ENCODE peak calls at places on chromosomes 7 and 10, in seven cellular contexts. J is NCI-H2107, Y is AG10803, E is stomach, Z is foreskin fibroblast, N is fibroblast of gingiva, Q is SK-N-SH. T is an unnamed sample.

GRCh38 chr7:3591944-3592343 is 290.9 kb downstream of the SDK1 start:
- DNase-seq in J (no peak), Y (no peak), E (no peak), Z (no peak), N (no peak), Q (no peak), T (no peak)

GRCh38 chr7:130987092-130987491 is 253.1 kb upstream of the KLF14 start:
- DNase-seq in J (no peak), Y (no peak), E (no peak), Z (no peak), N (no peak), Q (no peak), T (no peak)

GRCh38 chr7:51587600-51587999 is 271.0 kb upstream of the COBL start:
- DNase-seq in J (no peak), Y (no peak), E (no peak), Z (no peak), N (no peak), Q (no peak), T (no peak)

GRCh38 chr7:2029211-2029905 is 203.4 kb downstream of the MAD1L1 start:
- DNase-seq in J (no peak), Y (no peak), E (no peak), Z (no peak), N (no peak), Q (no peak), T (no peak)

GRCh38 chr10:119543814-119544642 is 1.5 kb upstream of the RGS10 start:
- DNase-seq in J (no peak), Y (peak), E (no peak), Z (peak), N (peak), Q (no peak), T (no peak)

GRCh38 chr7:51367614-51367968 is 51.0 kb upstream of the COBL start:
- DNase-seq in J (no peak), Y (no peak), E (no peak), Z (no peak), N (no peak), Q (no peak), T (no peak)

GRCh38 chr7:109044691-109045090 is 475.0 kb downstream of the DNAJB9 start:
- DNase-seq in J (no peak), Y (no peak), E (no peak), Z (no peak), N (no peak), Q (no peak), T (no peak)

GRCh38 chr10:35641430-35642015 is 573 bp downstream of the FZD8 start:
- DNase-seq in J (no peak), Y (peak), E (peak), Z (peak), N (peak), Q (peak), T (no peak)

GRCh38 chr10:24893127-24893526 is 59.3 kb downstream of the PRTFDC1 start:
- DNase-seq in J (no peak), Y (peak), E (no peak), Z (peak), N (peak), Q (no peak), T (no peak)

GRCh38 chr7:124856299-124856888 is 73.2 kb downstream of the POT1 start:
- DNase-seq in J (no peak), Y (peak), E (no peak), Z (peak), N (peak), Q (peak), T (no peak)

GRCh38 chr7:122412886-122413285 is 108.3 kb upstream of the FEZF1 start:
- DNase-seq in J (no peak), Y (peak), E (no peak), Z (peak), N (peak), Q (no peak), T (no peak)

GRCh38 chr10:79273603-79274002 is 73.7 kb upstream of the PPIF start:
- DNase-seq in J (no peak), Y (no peak), E (no peak), Z (no peak), N (no peak), Q (no peak), T (no peak)

GRCh38 chr10:120948889-120949382 is 97.8 kb downstream of the WDR11 start:
- DNase-seq in J (no peak), Y (peak), E (peak), Z (peak), N (peak), Q (peak), T (no peak)

GRCh38 chr7:45026984-45027773 is 27.2 kb downstream of the CCM2 start:
- DNase-seq in J (no peak), Y (peak), E (no peak), Z (peak), N (no peak), Q (no peak), T (no peak)

GRCh38 chr10:61452655-61453641 is at the start of gene TMEM26:
- DNase-seq in J (no peak), Y (peak), E (no peak), Z (peak), N (peak), Q (peak), T (no peak)

GRCh38 chr7:135853499-135853898 is 104.9 kb upstream of the FAM180A start:
- DNase-seq in J (no peak), Y (peak), E (no peak), Z (peak), N (no peak), Q (no peak), T (no peak)

GRCh38 chr7:96303105-96303685 is 18.7 kb downstream of the SLC25A13 start:
- DNase-seq in J (no peak), Y (no peak), E (peak), Z (no peak), N (no peak), Q (no peak), T (no peak)

GRCh38 chr10:121113906-121114305 is 262.7 kb downstream of the WDR11 start:
- DNase-seq in J (no peak), Y (no peak), E (no peak), Z (no peak), N (no peak), Q (no peak), T (no peak)

GRCh38 chr7:50793115-50793946 is 10.6 kb upstream of the GRB10 start:
- DNase-seq in J (no peak), Y (peak), E (peak), Z (peak), N (peak), Q (peak), T (no peak)

GRCh38 chr10:25493122-25493893 is 318.5 kb downstream of the GPR158 start:
- DNase-seq in J (no peak), Y (no peak), E (no peak), Z (peak), N (no peak), Q (peak), T (no peak)

GRCh38 chr10:127408115-127408710 is 140.9 kb upstream of the NPS start:
- DNase-seq in J (no peak), Y (no peak), E (no peak), Z (no peak), N (no peak), Q (no peak), T (no peak)

GRCh38 chr10:73908853-73909611 is 1.9 kb upstream of the PLAU start:
- DNase-seq in J (no peak), Y (peak), E (no peak), Z (peak), N (peak), Q (no peak), T (no peak)

GRCh38 chr10:112507988-112508387 is 61.0 kb downstream of the VTI1A start:
- DNase-seq in J (no peak), Y (no peak), E (no peak), Z (no peak), N (no peak), Q (no peak), T (no peak)

GRCh38 chr7:5533821-5534367 is 110.3 kb upstream of the TNRC18 start:
- DNase-seq in J (no peak), Y (no peak), E (no peak), Z (no peak), N (no peak), Q (no peak), T (no peak)

T was measured in NCI-H187 treated with DMSO at 0.1 percent for 48 hours.